ENCODE peak calls at places on chromosomes 4 and X, in ten cellular contexts. P is dorsolateral prefrontal cortex; E is nephron progenitor cell; G is gastrocnemius medialis; Q is A673; S is transverse colon; X is SK-N-SH; K is IMR-90; D is suprapubic skin; F is CD8-positive, alpha-beta T cell. Z is an unnamed sample.

GRCh38 chr4:103415801-103416200 is 217.7 kb upstream of the CENPE start:
- DNase-seq in P (no peak), E (no peak), G (no peak), Q (no peak), S (no peak), X (no peak), K (no peak), D (no peak), F (no peak), Z (no peak)

GRCh38 chr4:54066718-54067129 is 2.3 kb upstream of the CHIC2 start:
- DNase-seq in P (no peak), E (no peak), G (no peak), Q (no peak), S (no peak), X (no peak), K (no peak), D (no peak), F (no peak), Z (no peak)

GRCh38 chr4:182235016-182235415 is 8.2 kb upstream of the TENM3 start:
- DNase-seq in P (no peak), E (no peak), G (no peak), Q (no peak), S (no peak), X (no peak), K (no peak), D (no peak), F (no peak), Z (no peak)

GRCh38 chr4:122827899-122828601 is 1.4 kb downstream of the FGF2 start:
- DNase-seq in P (no peak), E (no peak), G (no peak), Q (peak), S (peak), X (peak), K (peak), D (peak), F (peak), Z (no peak)

GRCh38 chr4:4704267-4704666 is 155.2 kb upstream of the MSX1 start:
- DNase-seq in P (no peak), E (no peak), G (no peak), Q (no peak), S (no peak), X (no peak), K (peak), D (no peak), F (no peak), Z (no peak)

GRCh38 chrX:16215660-16216059 is 48.4 kb downstream of the MAGEB17 start:
- DNase-seq in P (no peak), E (no peak), G (no peak), Q (peak), S (no peak), X (no peak), K (no peak), D (no peak), F (no peak), Z (no peak)

GRCh38 chr4:164621886-164622521 is 131.9 kb upstream of the SMIM31 start:
- DNase-seq in P (no peak), E (no peak), G (no peak), Q (no peak), S (no peak), X (no peak), K (no peak), D (no peak), F (no peak), Z (no peak)

GRCh38 chr4:143084566-143084965 is 100.2 kb upstream of the USP38 start:
- DNase-seq in P (no peak), E (no peak), G (no peak), Q (no peak), S (no peak), X (no peak), K (no peak), D (no peak), F (no peak), Z (no peak)

GRCh38 chr4:24686866-24687672 is 102.7 kb upstream of the DHX15 start:
- DNase-seq in P (no peak), E (peak), G (no peak), Q (peak), S (peak), X (peak), K (no peak), D (no peak), F (no peak), Z (peak)

GRCh38 chr4:150960818-150961217 is 54.3 kb downstream of the LRBA start:
- DNase-seq in P (no peak), E (no peak), G (no peak), Q (peak), S (no peak), X (peak), K (no peak), D (no peak), F (peak), Z (no peak)

GRCh38 chr4:17081157-17081556 is 182.7 kb upstream of the LDB2 start:
- DNase-seq in P (no peak), E (no peak), G (no peak), Q (no peak), S (no peak), X (no peak), K (no peak), D (no peak), F (no peak), Z (no peak)

GRCh38 chr4:151730003-151730559 is 30.7 kb downstream of the GATB start:
- DNase-seq in P (no peak), E (peak), G (no peak), Q (no peak), S (peak), X (no peak), K (no peak), D (no peak), F (no peak), Z (no peak)

GRCh38 chrX:115940888-115941332 is 229.6 kb upstream of the AGTR2 start:
- DNase-seq in P (peak), E (no peak), G (no peak), Q (peak), S (peak), X (peak), K (peak), D (peak), F (peak), Z (no peak)

GRCh38 chr4:95122001-95122400 is 364.2 kb downstream of the BMPR1B start:
- DNase-seq in P (no peak), E (no peak), G (no peak), Q (no peak), S (no peak), X (no peak), K (no peak), D (no peak), F (no peak), Z (no peak)

GRCh38 chr4:169207436-169208089 is 63.2 kb downstream of the SH3RF1 start:
- DNase-seq in P (no peak), E (no peak), G (no peak), Q (no peak), S (no peak), X (no peak), K (no peak), D (no peak), F (no peak), Z (no peak)

GRCh38 chr4:40750461-40751258 is 905 bp downstream of the NSUN7 start:
- DNase-seq in P (no peak), E (peak), G (no peak), Q (peak), S (peak), X (peak), K (no peak), D (no peak), F (no peak), Z (peak)

GRCh38 chr4:136183513-136183912 is 1348.8 kb downstream of the PCDH18 start:
- DNase-seq in P (no peak), E (no peak), G (no peak), Q (no peak), S (no peak), X (no peak), K (no peak), D (no peak), F (no peak), Z (no peak)

GRCh38 chr4:98661356-98662054 is 3.1 kb upstream of the TSPAN5 start:
- DNase-seq in P (no peak), E (no peak), G (no peak), Q (no peak), S (no peak), X (no peak), K (peak), D (no peak), F (no peak), Z (no peak)

GRCh38 chr4:183831026-183831446 is 74.1 kb upstream of the STOX2 start:
- DNase-seq in P (no peak), E (no peak), G (no peak), Q (no peak), S (no peak), X (no peak), K (no peak), D (no peak), F (no peak), Z (no peak)

GRCh38 chr4:173990126-173990878 is 293.2 kb downstream of the FBXO8 start:
- DNase-seq in P (no peak), E (peak), G (no peak), Q (peak), S (no peak), X (no peak), K (peak), D (no peak), F (no peak), Z (no peak)
- TF ChIP-seq CTCF in P (no peak), E (peak), G (no peak), Q (peak), S (peak), X (peak), K (peak), D (peak), F (no peak), Z (peak)

GRCh38 chr4:100117749-100118148 is 72.5 kb downstream of the DDIT4L start:
- DNase-seq in P (no peak), E (no peak), G (no peak), Q (peak), S (no peak), X (peak), K (no peak), D (no peak), F (no peak), Z (no peak)
- TF ChIP-seq CTCF in P (no peak), E (no peak), G (peak), Q (peak), S (no peak), X (no peak), K (peak), D (no peak), F (no peak), Z (no peak)

DNA sequence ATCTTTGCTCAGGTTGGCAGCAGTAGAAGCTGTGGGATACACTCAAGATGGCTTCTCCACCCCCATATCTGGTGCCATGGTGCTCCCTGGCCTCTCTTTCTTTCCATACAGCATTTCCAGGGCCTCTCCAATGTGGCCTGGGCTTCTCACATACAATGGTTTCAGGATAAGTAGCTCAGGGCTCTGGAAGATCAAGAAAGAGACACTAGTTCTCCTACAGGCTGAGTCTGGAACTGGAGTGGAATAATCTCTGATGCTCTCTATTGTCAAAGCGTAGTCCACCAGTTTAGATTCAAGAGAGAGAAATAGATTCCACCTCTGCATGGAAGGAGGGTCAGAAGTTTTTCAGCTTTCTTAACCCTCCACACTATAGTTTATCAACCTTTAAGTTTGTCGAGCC is 138.2 kb upstream of the AADAT start:
- DNase-seq in P (no peak), E (no peak), G (no peak), Q (peak), S (no peak), X (no peak), K (no peak), D (no peak), F (no peak), Z (no peak)
- TF ChIP-seq CTCF in P (no peak), E (no peak), G (no peak), Q (no peak), S (no peak), X (peak), K (no peak), D (no peak), F (no peak), Z (peak)

GRCh38 chr4:76836860-76837564 is 60.9 kb downstream of the SOWAHB start:
- DNase-seq in P (no peak), E (peak), G (no peak), Q (no peak), S (no peak), X (no peak), K (no peak), D (no peak), F (no peak), Z (no peak)

GRCh38 chr4:76840972-76841473 is 56.9 kb downstream of the SOWAHB start:
- DNase-seq in P (no peak), E (no peak), G (no peak), Q (no peak), S (no peak), X (no peak), K (no peak), D (no peak), F (no peak), Z (no peak)
- TF ChIP-seq CTCF in P (no peak), E (no peak), G (no peak), Q (no peak), S (no peak), X (no peak), K (no peak), D (no peak), F (no peak), Z (no peak)

GRCh38 chr4:80257851-80258250 is 8.6 kb upstream of the FGF5 start:
- DNase-seq in P (no peak), E (no peak), G (no peak), Q (no peak), S (no peak), X (no peak), K (no peak), D (no peak), F (no peak), Z (no peak)
- TF ChIP-seq CTCF in P (no peak), E (no peak), G (no peak), Q (no peak), S (no peak), X (no peak), K (no peak), D (no peak), F (no peak), Z (no peak)